ENCODE peak calls at places on chromosomes 1 and 21, in nine cellular contexts. One of them, this sample, is unnamed.

GRCh38 chr1:148263906-148264255 is 111.8 kb upstream of the NBPF11 start:
- DNase-seq in GM12865: no peak
- DNase-seq in EL: no peak
- DNase-seq in cardiac fibroblast: no peak
- DNase-seq in dorsolateral prefrontal cortex: no peak
- DNase-seq in midbrain: no peak
- DNase-seq in EH: no peak
- DNase-seq in HTR-8/SVneo: no peak
- DNase-seq in GM10248: no peak
- DNase-seq in this sample: no peak

GRCh38 chr1:209229494-209230059 is 353.9 kb upstream of the CAMK1G start:
- DNase-seq in EL: no peak
- DNase-seq in GM10248: no peak
- DNase-seq in HTR-8/SVneo: no peak
- DNase-seq in dorsolateral prefrontal cortex: no peak
- DNase-seq in EH: no peak
- DNase-seq in GM12865: no peak
- DNase-seq in midbrain: no peak
- DNase-seq in cardiac fibroblast: no peak
- DNase-seq in this sample: no peak

GRCh38 chr1:148362141-148362929 is 120.8 kb downstream of the PPIAL4G start:
- DNase-seq in cardiac fibroblast: no peak
- DNase-seq in dorsolateral prefrontal cortex: no peak
- DNase-seq in EL: peak; percentile 60
- DNase-seq in EH: no peak
- DNase-seq in midbrain: no peak
- DNase-seq in HTR-8/SVneo: no peak
- DNase-seq in GM10248: no peak
- DNase-seq in GM12865: no peak
- DNase-seq in this sample: no peak

GRCh38 chr1:11882814-11883538 is 24.2 kb upstream of the NPPB start:
- DNase-seq in EL: no peak
- DNase-seq in dorsolateral prefrontal cortex: no peak
- DNase-seq in midbrain: no peak
- DNase-seq in cardiac fibroblast: no peak
- DNase-seq in GM12865: no peak
- DNase-seq in EH: peak; percentile 6
- DNase-seq in HTR-8/SVneo: peak; percentile 21
- DNase-seq in GM10248: no peak
- DNase-seq in this sample: no peak

GRCh38 chr1:32997381-32997891 is 32.8 kb upstream of the RNF19B start:
- DNase-seq in GM10248: no peak
- DNase-seq in dorsolateral prefrontal cortex: no peak
- DNase-seq in EL: peak; percentile 88
- DNase-seq in cardiac fibroblast: peak; percentile 93
- DNase-seq in midbrain: no peak
- DNase-seq in HTR-8/SVneo: no peak
- DNase-seq in GM12865: no peak
- DNase-seq in EH: peak; percentile 85
- DNase-seq in this sample: peak; percentile 65

GRCh38 chr1:7478797-7479499 is 292.1 kb upstream of the VAMP3 start:
- DNase-seq in midbrain: peak; percentile 12
- DNase-seq in EH: peak; percentile 69
- DNase-seq in EL: peak; percentile 79
- DNase-seq in GM10248: peak; percentile 64
- DNase-seq in dorsolateral prefrontal cortex: no peak
- DNase-seq in HTR-8/SVneo: no peak
- DNase-seq in cardiac fibroblast: peak; percentile 87
- DNase-seq in GM12865: peak; percentile 63
- DNase-seq in this sample: peak; percentile 69

GRCh38 chr1:186212574-186213224 is 162.4 kb downstream of the TPR start:
- DNase-seq in EL: peak; percentile 84
- DNase-seq in HTR-8/SVneo: peak; percentile 71
- DNase-seq in EH: peak; percentile 92
- DNase-seq in GM10248: peak; percentile 52
- DNase-seq in dorsolateral prefrontal cortex: no peak
- DNase-seq in cardiac fibroblast: peak; percentile 97
- DNase-seq in midbrain: peak; percentile 77
- DNase-seq in GM12865: peak; percentile 81
- DNase-seq in this sample: peak; percentile 67

GRCh38 chr1:44553127-44553758 is 121.0 kb downstream of the TMEM53 start:
- DNase-seq in EL: no peak
- DNase-seq in GM12865: no peak
- DNase-seq in cardiac fibroblast: peak; percentile 18
- DNase-seq in HTR-8/SVneo: no peak
- DNase-seq in EH: no peak
- DNase-seq in dorsolateral prefrontal cortex: no peak
- DNase-seq in GM10248: no peak
- DNase-seq in midbrain: no peak
- DNase-seq in this sample: no peak

GRCh38 chr1:2003564-2004131 is at the start of gene CFAP74:
- DNase-seq in midbrain: peak; percentile 55
- DNase-seq in EL: peak; percentile 34
- DNase-seq in GM12865: no peak
- DNase-seq in GM10248: no peak
- DNase-seq in cardiac fibroblast: peak; percentile 25
- DNase-seq in HTR-8/SVneo: peak; percentile 41
- DNase-seq in dorsolateral prefrontal cortex: no peak
- DNase-seq in EH: peak; percentile 19
- DNase-seq in this sample: no peak

GRCh38 chr1:151340870-151341754 is 5.9 kb downstream of the RFX5 start:
- DNase-seq in GM10248: peak; percentile 62
- DNase-seq in EL: peak; percentile 88
- DNase-seq in GM12865: peak; percentile 76
- DNase-seq in HTR-8/SVneo: peak; percentile 67
- DNase-seq in EH: peak; percentile 87
- DNase-seq in cardiac fibroblast: peak; percentile 92
- DNase-seq in midbrain: peak; percentile 90
- DNase-seq in dorsolateral prefrontal cortex: no peak
- DNase-seq in this sample: peak; percentile 73

GRCh38 chr1:235933017-235933416 is 66.3 kb upstream of the LYST start:
- DNase-seq in midbrain: no peak
- DNase-seq in GM10248: no peak
- DNase-seq in EH: no peak
- DNase-seq in dorsolateral prefrontal cortex: no peak
- DNase-seq in HTR-8/SVneo: no peak
- DNase-seq in cardiac fibroblast: no peak
- DNase-seq in EL: no peak
- DNase-seq in GM12865: no peak
- DNase-seq in this sample: no peak

GRCh38 chr1:165073402-165074007 is 283.0 kb downstream of the LMX1A start:
- DNase-seq in EL: peak; percentile 50
- DNase-seq in EH: peak; percentile 62
- DNase-seq in midbrain: peak; percentile 82
- DNase-seq in HTR-8/SVneo: peak; percentile 32
- DNase-seq in GM12865: peak; percentile 43
- DNase-seq in dorsolateral prefrontal cortex: no peak
- DNase-seq in GM10248: peak; percentile 28
- DNase-seq in cardiac fibroblast: peak; percentile 76
- DNase-seq in this sample: peak; percentile 24

GRCh38 chr1:176754663-176755062 is 291.7 kb downstream of the PAPPA2 start:
- DNase-seq in dorsolateral prefrontal cortex: no peak
- DNase-seq in GM10248: no peak
- DNase-seq in GM12865: no peak
- DNase-seq in cardiac fibroblast: no peak
- DNase-seq in HTR-8/SVneo: no peak
- DNase-seq in midbrain: no peak
- DNase-seq in EH: no peak
- DNase-seq in EL: no peak
- DNase-seq in this sample: no peak

GRCh38 chr1:164611754-164612642 is 53.0 kb downstream of the PBX1 start:
- DNase-seq in EH: peak; percentile 82
- DNase-seq in EL: peak; percentile 84
- DNase-seq in midbrain: no peak
- DNase-seq in dorsolateral prefrontal cortex: no peak
- DNase-seq in GM10248: no peak
- DNase-seq in HTR-8/SVneo: peak; percentile 70
- DNase-seq in cardiac fibroblast: peak; percentile 72
- DNase-seq in GM12865: no peak
- DNase-seq in this sample: no peak

GRCh38 chr1:197771388-197771787 is 3.9 kb downstream of the DENND1B start:
- DNase-seq in cardiac fibroblast: no peak
- DNase-seq in GM12865: no peak
- DNase-seq in HTR-8/SVneo: no peak
- DNase-seq in EL: no peak
- DNase-seq in dorsolateral prefrontal cortex: no peak
- DNase-seq in EH: no peak
- DNase-seq in midbrain: no peak
- DNase-seq in GM10248: no peak
- DNase-seq in this sample: no peak

GRCh38 chr1:147897030-147897756 is 5.4 kb upstream of the GJA8 start:
- DNase-seq in dorsolateral prefrontal cortex: no peak
- DNase-seq in EL: no peak
- DNase-seq in GM10248: no peak
- DNase-seq in GM12865: no peak
- DNase-seq in EH: peak; percentile 12
- DNase-seq in cardiac fibroblast: no peak
- DNase-seq in HTR-8/SVneo: no peak
- DNase-seq in midbrain: no peak
- DNase-seq in this sample: no peak

GRCh38 chr1:6546326-6546725 is 8.0 kb downstream of the NOL9 start:
- DNase-seq in GM12865: no peak
- DNase-seq in cardiac fibroblast: no peak
- DNase-seq in EL: no peak
- DNase-seq in midbrain: no peak
- DNase-seq in EH: no peak
- DNase-seq in dorsolateral prefrontal cortex: no peak
- DNase-seq in GM10248: no peak
- DNase-seq in HTR-8/SVneo: no peak
- DNase-seq in this sample: no peak

GRCh38 chr1:167158813-167159275 is 61.8 kb upstream of the POU2F1 start:
- DNase-seq in EL: no peak
- DNase-seq in EH: no peak
- DNase-seq in GM10248: no peak
- DNase-seq in cardiac fibroblast: no peak
- DNase-seq in midbrain: no peak
- DNase-seq in dorsolateral prefrontal cortex: no peak
- DNase-seq in GM12865: no peak
- DNase-seq in HTR-8/SVneo: no peak
- DNase-seq in this sample: no peak

GRCh38 chr21:14979264-14979663 is 85.5 kb downstream of the NRIP1 start:
- DNase-seq in EL: no peak
- DNase-seq in EH: no peak
- DNase-seq in dorsolateral prefrontal cortex: no peak
- DNase-seq in GM10248: no peak
- DNase-seq in GM12865: no peak
- DNase-seq in HTR-8/SVneo: no peak
- DNase-seq in cardiac fibroblast: no peak
- DNase-seq in midbrain: no peak
- DNase-seq in this sample: no peak

GRCh38 chr1:1118893-1119220 is 3.0 kb upstream of the C1orf159 start:
- DNase-seq in HTR-8/SVneo: no peak
- DNase-seq in GM10248: no peak
- DNase-seq in dorsolateral prefrontal cortex: no peak
- DNase-seq in midbrain: no peak
- DNase-seq in GM12865: no peak
- DNase-seq in cardiac fibroblast: no peak
- DNase-seq in EL: no peak
- DNase-seq in EH: no peak
- DNase-seq in this sample: no peak

GRCh38 chr21:17612023-17612564 is 607 bp downstream of the BTG3 start:
- DNase-seq in cardiac fibroblast: peak; percentile 75
- DNase-seq in GM12865: peak; percentile 31
- DNase-seq in dorsolateral prefrontal cortex: no peak
- DNase-seq in midbrain: no peak
- DNase-seq in EH: peak; percentile 53
- DNase-seq in EL: peak; percentile 44
- DNase-seq in GM10248: peak; percentile 23
- DNase-seq in HTR-8/SVneo: no peak
- DNase-seq in this sample: no peak

This sample was measured in stromal cell of bone marrow.